ENCODE peak calls at places on chromosomes 6 and 20, in four cellular contexts. P, C, K and B are unnamed samples. For H4K20me1, the result is how much of the 10 kb centered on the place peaks cover.

GRCh38 chr6:5979650-5980427 is 26.9 kb downstream of the NRN1 start:
- DNase-seq in P (no peak), K (no peak), C (no peak), B (peak)

GRCh38 chr6:163165922-163166321 is 248.6 kb upstream of the QKI start:
- DNase-seq in P (no peak), K (no peak), C (no peak), B (no peak)

GRCh38 chr6:55668625-55669024 is 89.6 kb upstream of the HMGCLL1 start:
- DNase-seq in C (no peak), K (no peak), P (no peak), B (no peak)

GRCh38 chr6:81977488-81977887 is 225.0 kb upstream of the TENT5A start:
- DNase-seq in C (no peak), P (no peak), K (peak), B (no peak)

GRCh38 chr6:113856571-113857564 is at the start of gene MARCKS:
- DNase-seq in C (peak), P (peak), K (peak), B (peak)

GRCh38 chr6:52221302-52221701 is 23.0 kb downstream of the IL17F start:
- DNase-seq in P (no peak), K (no peak), C (peak), B (no peak)

GRCh38 chr6:7129784-7130569 is 22.2 kb downstream of the RREB1 start:
- DNase-seq in K (peak), P (no peak), C (no peak), B (peak)

GRCh38 chr6:166173292-166173951 is 5.8 kb upstream of the TBXT start:
- DNase-seq in K (no peak), P (no peak), C (no peak), B (no peak)

GRCh38 chr6:80641591-80641990 is 535.1 kb downstream of the BCKDHB start:
- DNase-seq in K (peak), P (no peak), C (no peak), B (no peak)

GRCh38 chr20:49262444-49262843 is 15.4 kb downstream of the ZNFX1 start:
- DNase-seq in P (no peak), K (no peak), C (no peak), B (no peak)

GRCh38 chr20:38997622-38998021 is 35.5 kb downstream of the DHX35 start:
- DNase-seq in C (no peak), P (no peak), K (no peak), B (no peak)

GRCh38 chr6:105601541-105602174 is 198.8 kb upstream of the PREP start:
- DNase-seq in K (no peak), C (peak), P (peak), B (peak)

GRCh38 chr6:139855741-139856206 is 481.3 kb upstream of the CITED2 start:
- DNase-seq in P (no peak), K (no peak), C (no peak), B (no peak)

GRCh38 chr6:168355716-168356522 is 36.3 kb upstream of the DACT2 start:
- DNase-seq in K (no peak), P (no peak), C (no peak), B (peak)

GRCh38 chr6:46926481-46926880 is 4.7 kb upstream of the ADGRF5 start:
- DNase-seq in K (peak), C (no peak), P (peak), B (no peak)

GRCh38 chr6:109795994-109796555 is 105.0 kb downstream of the FIG4 start:
- DNase-seq in P (no peak), C (no peak), K (no peak), B (no peak)

GRCh38 chr6:43436577-43437282 is 9.4 kb downstream of the ABCC10 start:
- DNase-seq in C (no peak), P (peak), K (peak), B (peak)

GRCh38 chr6:18477301-18477941 is 90.3 kb downstream of the RNF144B start:
- DNase-seq in C (no peak), P (no peak), K (peak), B (peak)

GRCh38 chr6:37928217-37928616 is 108.7 kb downstream of the ZFAND3 start:
- DNase-seq in C (no peak), P (no peak), K (no peak), B (no peak)

DNA sequence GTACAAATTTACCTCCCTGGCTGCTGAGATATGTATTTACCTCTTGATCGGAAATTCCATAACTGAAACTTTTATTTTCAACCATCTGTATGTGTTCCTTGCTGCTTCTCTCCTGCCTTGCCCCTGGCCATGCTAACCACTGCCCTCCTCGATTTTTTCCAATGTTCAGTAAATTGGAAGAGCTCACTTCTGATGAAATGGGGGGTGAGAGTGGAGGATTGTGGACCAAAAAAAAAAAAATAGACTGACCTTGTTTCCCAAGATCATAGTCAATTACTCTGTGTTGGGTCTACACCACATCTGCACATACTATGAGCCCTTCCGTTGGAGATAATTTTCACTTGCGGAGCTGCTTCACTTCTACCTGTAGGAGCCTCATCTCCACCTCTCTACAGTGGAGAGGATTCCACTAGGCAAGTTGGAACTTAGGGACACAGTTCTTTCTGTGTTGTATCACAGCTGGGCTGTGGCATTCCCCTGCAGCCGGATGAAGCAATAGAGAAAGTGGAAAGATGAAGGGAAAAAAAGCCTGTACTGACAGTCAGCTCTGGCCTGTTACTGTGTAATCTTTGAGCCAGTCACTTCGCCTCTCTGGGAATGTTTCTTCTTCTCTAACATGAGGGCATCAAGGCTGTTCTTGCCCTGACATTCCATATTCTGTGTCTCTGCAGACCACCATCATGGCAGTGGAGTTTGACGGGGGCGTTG is 1.6 kb downstream of the PSMB9 start:
- DNase-seq in P (no peak), K (no peak), C (no peak), B (no peak)
- H3K4me2 ChIP-seq in P (no peak), K (no peak), C (peak), B (peak)

GRCh38 chr6:112780498-112781096 is 433.5 kb downstream of the RFPL4B start:
- DNase-seq in P (peak), K (peak), C (peak), B (peak)

GRCh38 chr6:112785408-112785807 is 438.3 kb downstream of the RFPL4B start:
- DNase-seq in C (no peak), K (no peak), P (no peak), B (no peak)

GRCh38 chr6:112786801-112787200 is 439.7 kb downstream of the RFPL4B start:
- DNase-seq in C (no peak), P (no peak), K (no peak), B (no peak)

GRCh38 chr6:112781236-112781635 is 434.1 kb downstream of the RFPL4B start:
- DNase-seq in P (no peak), K (peak), C (no peak), B (no peak)
- TF ChIP-seq CTCF in P (no peak), K (no peak), C (no peak), B (peak)

GRCh38 chr6:31534521-31535040 is 5.8 kb downstream of the MCCD1 start:
- DNase-seq in K (no peak), C (no peak), P (no peak), B (no peak)
- H4K20me1 ChIP-seq in K (half or more), C (under half), P (half or more), B (half or more)

GRCh38 chr6:9136141-9136865 is 701.0 kb upstream of the SLC35B3 start:
- DNase-seq in C (no peak), K (no peak), P (no peak), B (no peak)
- H3K4me2 ChIP-seq in C (no peak), K (no peak), P (no peak), B (no peak)

GRCh38 chr20:44642203-44643153 is 9.0 kb downstream of the ADA start:
- DNase-seq in C (peak), P (peak), K (peak), B (peak)
- TF ChIP-seq CTCF in C (peak), P (no peak), K (no peak), B (no peak)

GRCh38 chr6:144384427-144384826 is 99.3 kb downstream of the UTRN start:
- DNase-seq in K (no peak), C (no peak), P (no peak), B (no peak)
- H4K20me1 ChIP-seq in K (under half), C (under half), P (under half), B (under half)

GRCh38 chr6:132494954-132495353 is 18.0 kb downstream of the STX7 start:
- DNase-seq in K (no peak), C (no peak), P (no peak), B (no peak)

GRCh38 chr6:132496519-132497180 is 16.3 kb downstream of the STX7 start:
- DNase-seq in K (no peak), P (no peak), C (no peak), B (no peak)

GRCh38 chr6:132498638-132499037 is 14.3 kb downstream of the STX7 start:
- DNase-seq in K (no peak), P (no peak), C (no peak), B (no peak)

GRCh38 chr6:132495604-132496079 is 17.3 kb downstream of the STX7 start:
- DNase-seq in P (no peak), K (no peak), C (peak), B (no peak)

GRCh38 chr6:132499757-132500156 is 13.2 kb downstream of the STX7 start:
- DNase-seq in C (no peak), K (no peak), P (no peak), B (no peak)
- H3K4me2 ChIP-seq in C (no peak), K (no peak), P (no peak), B (no peak)

DNA sequence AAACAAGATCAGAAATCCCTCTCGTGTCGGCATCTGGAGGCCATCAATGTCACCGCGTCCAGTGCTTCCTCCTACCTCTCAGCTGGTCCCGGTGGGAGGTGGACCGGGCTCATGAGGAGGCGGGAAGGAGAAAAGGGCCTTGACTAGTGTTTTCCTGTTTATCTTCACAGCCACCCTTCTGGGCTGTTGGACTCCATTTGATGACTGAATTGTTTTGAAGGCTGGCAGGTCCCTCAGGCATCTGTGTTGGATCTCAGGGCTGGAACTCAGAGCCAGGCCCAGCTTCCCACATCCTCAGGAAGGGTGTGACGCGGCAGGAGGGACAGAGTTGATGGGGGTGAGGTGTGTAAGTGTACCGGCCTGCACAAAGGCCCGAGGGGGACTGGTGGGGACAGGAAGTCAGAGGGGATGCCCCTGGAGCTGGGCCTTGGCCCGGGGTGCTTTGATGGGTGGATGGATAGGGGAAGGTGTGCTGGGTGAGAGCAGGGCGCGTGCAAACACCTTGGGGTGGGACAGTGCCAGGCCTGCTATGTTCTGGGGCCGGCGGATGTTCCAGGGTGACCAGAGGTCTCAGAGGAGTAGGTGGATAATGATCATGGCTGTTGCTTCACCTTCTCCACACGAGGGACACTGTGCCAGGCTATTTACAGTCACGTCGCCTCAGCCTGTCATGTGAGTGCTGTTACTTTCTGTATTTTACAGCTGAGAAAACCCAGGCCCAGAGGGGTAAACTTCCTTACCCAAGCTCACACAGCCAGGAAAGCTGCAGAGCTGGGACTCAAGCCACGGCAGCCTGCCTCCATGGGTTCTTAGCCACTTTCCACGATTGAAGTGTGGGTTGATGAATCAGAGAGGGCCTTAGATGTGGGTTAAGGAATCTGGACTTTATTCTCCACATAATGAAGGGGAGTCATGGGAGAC is 17.9 kb upstream of the CHMP4B start:
- DNase-seq in K (peak), P (no peak), C (no peak), B (peak)
- TF ChIP-seq CTCF in K (no peak), P (no peak), C (no peak), B (no peak)

DNA sequence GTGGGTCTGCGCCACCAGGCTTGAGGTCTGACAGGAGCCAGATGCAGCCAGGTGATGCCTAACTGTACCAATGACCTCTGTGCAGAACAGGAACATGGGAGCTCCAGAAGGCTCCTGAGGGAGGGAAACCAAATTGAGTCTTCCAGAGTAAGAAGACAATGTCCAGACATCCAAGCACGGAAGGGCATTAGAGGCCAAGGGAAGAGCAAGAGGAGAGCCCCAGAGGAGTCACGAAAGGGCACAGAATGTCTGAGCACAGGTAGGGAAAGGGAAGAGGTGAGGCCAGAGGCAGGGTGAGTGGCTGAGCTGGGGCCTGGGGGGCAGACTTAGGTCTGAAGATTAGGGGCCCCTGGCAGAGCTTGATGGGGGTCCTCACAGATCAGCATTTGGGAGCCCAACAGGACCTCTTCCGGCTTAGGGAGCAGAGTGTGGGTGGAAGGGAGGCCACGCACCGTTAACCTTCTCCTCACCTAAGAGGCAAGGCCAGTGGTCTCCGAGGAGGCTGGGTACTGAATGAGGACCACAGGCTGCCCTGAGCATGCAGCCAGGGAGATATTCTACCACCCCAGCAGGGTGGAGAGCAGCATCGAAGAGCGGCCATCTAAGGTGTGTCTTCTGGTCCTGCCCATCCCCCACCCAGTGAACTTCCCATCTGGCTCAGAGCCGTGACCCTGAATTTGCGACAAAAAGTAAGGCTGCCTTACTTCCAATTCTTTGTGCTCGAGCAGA is 41.7 kb downstream of the RRBP1 start:
- DNase-seq in C (no peak), P (no peak), K (no peak), B (peak)
- H4K20me1 ChIP-seq in C (under half), P (under half), K (under half), B (half or more)

GRCh38 chr6:149181304-149181703 is 136.2 kb upstream of the TAB2 start:
- DNase-seq in K (no peak), P (no peak), C (no peak), B (no peak)

GRCh38 chr6:149179431-149179830 is 138.1 kb upstream of the TAB2 start:
- DNase-seq in P (no peak), K (no peak), C (no peak), B (no peak)

GRCh38 chr6:149174962-149175361 is 142.6 kb upstream of the TAB2 start:
- DNase-seq in C (no peak), P (no peak), K (no peak), B (no peak)

GRCh38 chr6:149182262-149182661 is 135.2 kb upstream of the TAB2 start:
- DNase-seq in C (no peak), P (no peak), K (no peak), B (no peak)

GRCh38 chr6:149176971-149177667 is 140.4 kb upstream of the TAB2 start:
- DNase-seq in K (no peak), C (no peak), P (no peak), B (no peak)
- H3K4me2 ChIP-seq in K (no peak), C (no peak), P (no peak), B (no peak)